ENCODE peak calls at places on chromosomes 6 and 20, in eight cellular contexts. Y is GM23248, O is PC-3, S is endothelial cell of umbilical vein, E is HepG2, Z is hepatocyte, K is neural progenitor cell, L is GM23338. H is an unnamed sample.

GRCh38 chr6:110999634-111000270 is 17.9 kb downstream of the RPF2 start:
- DNase-seq in K (peak; percentile 16), E (peak; percentile 22), Z (peak; percentile 28), Y (peak; percentile 52), L (peak; percentile 16), O (peak; percentile 61), S (peak; percentile 59), H (peak; percentile 26)

GRCh38 chr20:32333988-32334885 is 23.9 kb upstream of the ASXL1 start:
- DNase-seq in Y (no peak), K (no peak), O (no peak), Z (no peak), E (no peak), S (peak; percentile 91), L (no peak), H (no peak)

GRCh38 chr20:2221933-2222332 is 73.9 kb upstream of the TGM3 start:
- DNase-seq in O (no peak), K (no peak), S (no peak), Y (no peak), Z (no peak), L (no peak), E (no peak), H (no peak)

GRCh38 chr20:35607003-35607735 is 8.5 kb upstream of the SPAG4 start:
- DNase-seq in K (no peak), Y (peak; percentile 24), O (peak; percentile 93), L (no peak), Z (no peak), E (no peak), S (no peak), H (no peak)

GRCh38 chr20:47927385-47927851 is 142.1 kb upstream of the SULF2 start:
- DNase-seq in O (peak; percentile 90), K (no peak), S (no peak), E (no peak), Y (peak; percentile 60), Z (no peak), L (no peak), H (no peak)

GRCh38 chr6:166456360-166457156 is 73.8 kb upstream of the MPC1 start:
- DNase-seq in O (peak; percentile 33), S (peak; percentile 68), Z (no peak), E (no peak), K (peak; percentile 54), Y (no peak), L (peak; percentile 60), H (no peak)

GRCh38 chr6:16766043-16766521 is 4.8 kb upstream of the ATXN1 start:
- DNase-seq in Y (peak; percentile 97), L (no peak), E (no peak), S (peak; percentile 64), O (peak; percentile 98), Z (peak; percentile 28), K (no peak), H (no peak)

GRCh38 chr6:156657311-156657710 is 119.9 kb upstream of the ARID1B start:
- DNase-seq in O (no peak), K (peak; percentile 26), S (no peak), L (no peak), Y (no peak), Z (no peak), E (no peak), H (no peak)

GRCh38 chr6:15876406-15876805 is 213.6 kb upstream of the DTNBP1 start:
- DNase-seq in S (peak; percentile 35), E (no peak), K (no peak), L (no peak), Z (peak; percentile 46), O (peak; percentile 95), Y (peak; percentile 84), H (no peak)

GRCh38 chr20:825710-826421 is 7.6 kb upstream of the FAM110A start:
- DNase-seq in K (no peak), O (no peak), L (no peak), S (no peak), E (no peak), Y (peak; percentile 25), Z (no peak), H (no peak)

GRCh38 chr20:63977392-63978276 is 1.8 kb downstream of the SAMD10 start:
- DNase-seq in L (no peak), K (no peak), O (peak; percentile 51), E (peak; percentile 87), Y (peak; percentile 64), S (no peak), Z (peak; percentile 71), H (no peak)

GRCh38 chr6:107491059-107491609 is 1.2 kb downstream of the SOBP start:
- DNase-seq in S (peak; percentile 63), K (peak; percentile 86), Z (peak; percentile 69), E (peak; percentile 27), Y (peak; percentile 73), O (no peak), L (peak; percentile 80), H (no peak)

GRCh38 chr6:53066059-53066406 is 829 bp downstream of the FBXO9 start:
- DNase-seq in L (peak; percentile 35), Z (peak; percentile 63), K (no peak), S (peak; percentile 61), Y (peak; percentile 80), E (no peak), O (peak; percentile 40), H (no peak)

GRCh38 chr20:63090052-63090451 is 83.3 kb upstream of the BHLHE23 start:
- DNase-seq in K (no peak), E (no peak), L (no peak), O (no peak), Y (no peak), Z (no peak), S (no peak), H (no peak)

GRCh38 chr6:156955494-156956183 is 178.5 kb downstream of the ARID1B start:
- DNase-seq in S (peak; percentile 41), Y (no peak), E (no peak), K (no peak), L (no peak), Z (no peak), O (no peak), H (no peak)

GRCh38 chr6:150038202-150038830 is 13.0 kb upstream of the RAET1L start:
- DNase-seq in O (no peak), L (peak; percentile 63), Z (no peak), E (no peak), Y (peak; percentile 24), S (no peak), K (peak; percentile 29), H (no peak)
- TF ChIP-seq EZH2 in O (no peak), L (peak; percentile 30), Z (no peak), E (no peak), Y (peak; percentile 91), S (peak; percentile 58), K (peak; percentile 75), H (no peak)

GRCh38 chr6:35497571-35498406 is 910 bp upstream of the TEAD3 start:
- DNase-seq in Y (peak; percentile 78), S (peak; percentile 46), K (peak; percentile 67), Z (peak; percentile 78), E (peak; percentile 47), L (peak; percentile 90), O (no peak), H (no peak)
- TF ChIP-seq EZH2 in Y (no peak), S (peak; percentile 76), K (no peak), Z (no peak), E (no peak), L (no peak), O (no peak), H (no peak)

GRCh38 chr20:22918286-22918983 is 116.7 kb upstream of the SSTR4 start:
- DNase-seq in K (no peak), Y (no peak), S (no peak), E (no peak), Z (no peak), O (no peak), L (no peak), H (no peak)

GRCh38 chr20:22922987-22923386 is 112.1 kb upstream of the SSTR4 start:
- DNase-seq in L (no peak), E (no peak), O (no peak), K (no peak), S (no peak), Y (no peak), Z (no peak), H (no peak)

GRCh38 chr20:22921595-22922421 is 113.3 kb upstream of the SSTR4 start:
- DNase-seq in Z (no peak), K (no peak), O (peak; percentile 95), S (peak; percentile 56), E (no peak), L (no peak), Y (peak; percentile 75), H (no peak)

GRCh38 chr20:22924036-22924737 is 110.9 kb upstream of the SSTR4 start:
- DNase-seq in O (peak; percentile 22), S (no peak), Z (no peak), E (no peak), K (no peak), Y (peak; percentile 36), L (no peak), H (no peak)

GRCh38 chr20:22920898-22921297 is 114.2 kb upstream of the SSTR4 start:
- DNase-seq in S (no peak), Y (no peak), L (no peak), O (peak; percentile 56), Z (no peak), E (no peak), K (no peak), H (no peak)
- TF ChIP-seq EZH2 in S (no peak), Y (no peak), L (no peak), O (no peak), Z (no peak), E (no peak), K (no peak), H (no peak)

GRCh38 chr6:18277181-18278006 is 13.1 kb upstream of the DEK start:
- DNase-seq in L (peak; percentile 66), Y (peak; percentile 42), E (no peak), S (no peak), Z (no peak), K (peak; percentile 64), O (no peak), H (no peak)
- TF ChIP-seq EZH2 in L (peak; percentile 38), Y (no peak), E (peak; percentile 80), S (peak; percentile 88), Z (peak; percentile 70), K (peak; percentile 83), O (peak; percentile 72), H (no peak)

GRCh38 chr6:29827579-29828470 is at the start of gene HLA-G:
- DNase-seq in S (no peak), E (no peak), Y (no peak), O (no peak), Z (no peak), K (peak; percentile 16), L (peak; percentile 52), H (no peak)
- TF ChIP-seq EZH2 in S (peak; percentile 85), E (no peak), Y (no peak), O (no peak), Z (peak; percentile 95), K (peak; percentile 89), L (peak; percentile 58), H (no peak)

H was measured in SK-N-MC.